ENCODE peak calls at places on chromosomes 11 and 22, in five cellular contexts. One of them, this sample, is unnamed.

GRCh38 chr22:26592368-26593015 is 2.6 kb upstream of the TPST2 start:
- DNase-seq in cardiac muscle cell: no peak
- DNase-seq in bronchial epithelial cell: peak
- DNase-seq in brain microvascular endothelial cell: no peak
- DNase-seq in tibial nerve: no peak
- DNase-seq in this sample: peak

GRCh38 chr11:111765984-111766833 is at the start of gene PPP2R1B:
- DNase-seq in cardiac muscle cell: peak
- DNase-seq in bronchial epithelial cell: peak
- DNase-seq in brain microvascular endothelial cell: peak
- DNase-seq in tibial nerve: peak
- DNase-seq in this sample: no peak

GRCh38 chr22:20010307-20011122 is 6.1 kb downstream of the ARVCF start:
- DNase-seq in bronchial epithelial cell: peak
- DNase-seq in brain microvascular endothelial cell: no peak
- DNase-seq in cardiac muscle cell: no peak
- DNase-seq in tibial nerve: no peak
- DNase-seq in this sample: no peak

GRCh38 chr11:119077839-119078238 is 6.8 kb upstream of the HMBS start:
- DNase-seq in cardiac muscle cell: no peak
- DNase-seq in bronchial epithelial cell: no peak
- DNase-seq in tibial nerve: no peak
- DNase-seq in brain microvascular endothelial cell: no peak
- DNase-seq in this sample: no peak

GRCh38 chr11:84549221-84549620 is 1077.9 kb downstream of the DLG2 start:
- DNase-seq in cardiac muscle cell: no peak
- DNase-seq in tibial nerve: no peak
- DNase-seq in bronchial epithelial cell: no peak
- DNase-seq in brain microvascular endothelial cell: no peak
- DNase-seq in this sample: no peak

GRCh38 chr22:33296941-33297340 is 238.8 kb upstream of the SYN3 start:
- DNase-seq in brain microvascular endothelial cell: no peak
- DNase-seq in tibial nerve: no peak
- DNase-seq in bronchial epithelial cell: no peak
- DNase-seq in cardiac muscle cell: no peak
- DNase-seq in this sample: peak

GRCh38 chr11:10450451-10451398 is 4.3 kb upstream of the AMPD3 start:
- DNase-seq in cardiac muscle cell: peak
- DNase-seq in bronchial epithelial cell: peak
- DNase-seq in tibial nerve: no peak
- DNase-seq in brain microvascular endothelial cell: no peak
- DNase-seq in this sample: no peak

GRCh38 chr11:60170566-60170965 is 12.3 kb downstream of the MS4A6A start:
- DNase-seq in brain microvascular endothelial cell: no peak
- DNase-seq in cardiac muscle cell: no peak
- DNase-seq in bronchial epithelial cell: no peak
- DNase-seq in tibial nerve: no peak
- DNase-seq in this sample: no peak

GRCh38 chr22:21074092-21074715 is 28.5 kb downstream of the LRRC74B start:
- DNase-seq in brain microvascular endothelial cell: peak
- DNase-seq in bronchial epithelial cell: peak
- DNase-seq in cardiac muscle cell: peak
- DNase-seq in tibial nerve: no peak
- DNase-seq in this sample: peak

GRCh38 chr11:14894657-14895598 is 2.9 kb upstream of the CYP2R1 start:
- DNase-seq in cardiac muscle cell: peak
- DNase-seq in brain microvascular endothelial cell: no peak
- DNase-seq in bronchial epithelial cell: peak
- DNase-seq in tibial nerve: peak
- DNase-seq in this sample: no peak

GRCh38 chr11:35363246-35364100 is 55.9 kb downstream of the SLC1A2 start:
- DNase-seq in cardiac muscle cell: no peak
- DNase-seq in tibial nerve: peak
- DNase-seq in bronchial epithelial cell: no peak
- DNase-seq in brain microvascular endothelial cell: no peak
- DNase-seq in this sample: no peak

GRCh38 chr11:116690623-116691022 is 82.2 kb downstream of the BUD13 start:
- DNase-seq in tibial nerve: no peak
- DNase-seq in brain microvascular endothelial cell: no peak
- DNase-seq in cardiac muscle cell: no peak
- DNase-seq in bronchial epithelial cell: no peak
- DNase-seq in this sample: no peak

GRCh38 chr22:26923498-26923897 is 266.1 kb downstream of the MIAT start:
- DNase-seq in bronchial epithelial cell: no peak
- DNase-seq in cardiac muscle cell: no peak
- DNase-seq in brain microvascular endothelial cell: no peak
- DNase-seq in tibial nerve: no peak
- DNase-seq in this sample: no peak

GRCh38 chr22:40176921-40177737 is 596 bp upstream of the TNRC6B start:
- DNase-seq in tibial nerve: peak
- DNase-seq in bronchial epithelial cell: peak
- DNase-seq in cardiac muscle cell: peak
- DNase-seq in brain microvascular endothelial cell: peak
- DNase-seq in this sample: peak

GRCh38 chr11:69013009-69013951 is at the start of gene MRGPRF:
- DNase-seq in tibial nerve: peak
- DNase-seq in cardiac muscle cell: peak
- DNase-seq in brain microvascular endothelial cell: peak
- DNase-seq in bronchial epithelial cell: no peak
- DNase-seq in this sample: no peak

GRCh38 chr11:27861706-27862430 is 161.6 kb upstream of the BDNF start:
- DNase-seq in bronchial epithelial cell: peak
- DNase-seq in cardiac muscle cell: peak
- DNase-seq in tibial nerve: no peak
- DNase-seq in brain microvascular endothelial cell: peak
- DNase-seq in this sample: peak

GRCh38 chr22:24542641-24543040 is 12.3 kb downstream of the GUCD1 start:
- DNase-seq in brain microvascular endothelial cell: no peak
- DNase-seq in cardiac muscle cell: no peak
- DNase-seq in tibial nerve: no peak
- DNase-seq in bronchial epithelial cell: no peak
- DNase-seq in this sample: no peak

GRCh38 chr11:110079726-110080125 is 13.5 kb upstream of the ZC3H12C start:
- DNase-seq in tibial nerve: no peak
- DNase-seq in bronchial epithelial cell: peak
- DNase-seq in brain microvascular endothelial cell: no peak
- DNase-seq in cardiac muscle cell: no peak
- DNase-seq in this sample: no peak

GRCh38 chr11:14235701-14236100 is 123.3 kb downstream of the RRAS2 start:
- DNase-seq in brain microvascular endothelial cell: no peak
- DNase-seq in bronchial epithelial cell: no peak
- DNase-seq in cardiac muscle cell: no peak
- DNase-seq in tibial nerve: no peak
- DNase-seq in this sample: no peak

GRCh38 chr22:40808018-40808841 is 10.9 kb downstream of the SLC25A17 start:
- DNase-seq in cardiac muscle cell: peak
- DNase-seq in tibial nerve: no peak
- DNase-seq in bronchial epithelial cell: no peak
- DNase-seq in brain microvascular endothelial cell: no peak
- DNase-seq in this sample: no peak

GRCh38 chr22:43840431-43840830 is 21.9 kb downstream of the SULT4A1 start:
- DNase-seq in cardiac muscle cell: no peak
- DNase-seq in bronchial epithelial cell: no peak
- DNase-seq in tibial nerve: no peak
- DNase-seq in brain microvascular endothelial cell: no peak
- DNase-seq in this sample: no peak

GRCh38 chr22:39117585-39118191 is 20.6 kb downstream of the APOBEC3H start:
- DNase-seq in tibial nerve: peak
- DNase-seq in brain microvascular endothelial cell: peak
- DNase-seq in bronchial epithelial cell: peak
- DNase-seq in cardiac muscle cell: peak
- DNase-seq in this sample: no peak

GRCh38 chr22:44403166-44403565 is 90.4 kb upstream of the SHISAL1 start:
- DNase-seq in bronchial epithelial cell: no peak
- DNase-seq in cardiac muscle cell: no peak
- DNase-seq in brain microvascular endothelial cell: no peak
- DNase-seq in tibial nerve: no peak
- DNase-seq in this sample: no peak

GRCh38 chr11:106470230-106470629 is 392.8 kb downstream of the AASDHPPT start:
- DNase-seq in cardiac muscle cell: no peak
- DNase-seq in brain microvascular endothelial cell: no peak
- DNase-seq in tibial nerve: no peak
- DNase-seq in bronchial epithelial cell: no peak
- DNase-seq in this sample: no peak

GRCh38 chr22:49303781-49304461 is 523.8 kb downstream of the BRD1 start:
- DNase-seq in cardiac muscle cell: no peak
- DNase-seq in tibial nerve: no peak
- DNase-seq in bronchial epithelial cell: no peak
- DNase-seq in brain microvascular endothelial cell: no peak
- DNase-seq in this sample: no peak

GRCh38 chr11:9092846-9093778 is 1.7 kb upstream of the SCUBE2 start:
- DNase-seq in cardiac muscle cell: peak
- DNase-seq in tibial nerve: no peak
- DNase-seq in bronchial epithelial cell: peak
- DNase-seq in brain microvascular endothelial cell: no peak
- DNase-seq in this sample: no peak

GRCh38 chr11:33867996-33868645 is 23.8 kb downstream of the LMO2 start:
- DNase-seq in tibial nerve: no peak
- DNase-seq in brain microvascular endothelial cell: no peak
- DNase-seq in bronchial epithelial cell: no peak
- DNase-seq in cardiac muscle cell: no peak
- DNase-seq in this sample: no peak

GRCh38 chr11:59207988-59208432 is 4.7 kb downstream of the MPEG1 start:
- DNase-seq in brain microvascular endothelial cell: peak
- DNase-seq in bronchial epithelial cell: peak
- DNase-seq in cardiac muscle cell: peak
- DNase-seq in tibial nerve: peak
- DNase-seq in this sample: no peak

This sample was measured in epithelial cell of prostate.